ENCODE peak calls at places on chromosomes 2 and 18, in seven cellular contexts. One of them, this sample, is unnamed.

GRCh38 chr2:6459138-6459537 is 406.6 kb downstream of the CMPK2 start:
- DNase-seq in renal cortical epithelial cell: no peak
- DNase-seq in GM18507: no peak
- DNase-seq in OCI-LY7: no peak
- DNase-seq in psoas muscle: no peak
- DNase-seq in CD8-positive, alpha-beta memory T cell: no peak
- DNase-seq in tibial nerve: no peak
- DNase-seq in this sample: no peak

GRCh38 chr2:100376836-100377235 is 40.6 kb downstream of the CHST10 start:
- DNase-seq in renal cortical epithelial cell: no peak
- DNase-seq in tibial nerve: no peak
- DNase-seq in OCI-LY7: no peak
- DNase-seq in psoas muscle: no peak
- DNase-seq in CD8-positive, alpha-beta memory T cell: no peak
- DNase-seq in GM18507: no peak
- DNase-seq in this sample: no peak

GRCh38 chr2:141557329-141558098 is 573.3 kb downstream of the LRP1B start:
- DNase-seq in psoas muscle: no peak
- DNase-seq in OCI-LY7: no peak
- DNase-seq in CD8-positive, alpha-beta memory T cell: no peak
- DNase-seq in GM18507: no peak
- DNase-seq in tibial nerve: no peak
- DNase-seq in renal cortical epithelial cell: peak
- DNase-seq in this sample: no peak

GRCh38 chr2:27866237-27866636 is 23.9 kb downstream of the RBKS start:
- DNase-seq in GM18507: no peak
- DNase-seq in renal cortical epithelial cell: no peak
- DNase-seq in OCI-LY7: no peak
- DNase-seq in tibial nerve: no peak
- DNase-seq in CD8-positive, alpha-beta memory T cell: no peak
- DNase-seq in psoas muscle: no peak
- DNase-seq in this sample: no peak

GRCh38 chr2:62467100-62467474 is 38.9 kb downstream of the TMEM17 start:
- DNase-seq in tibial nerve: no peak
- DNase-seq in GM18507: no peak
- DNase-seq in CD8-positive, alpha-beta memory T cell: no peak
- DNase-seq in OCI-LY7: no peak
- DNase-seq in renal cortical epithelial cell: no peak
- DNase-seq in psoas muscle: no peak
- DNase-seq in this sample: no peak

GRCh38 chr18:30763913-30764350 is 278.6 kb downstream of the DSC3 start:
- DNase-seq in OCI-LY7: no peak
- DNase-seq in CD8-positive, alpha-beta memory T cell: no peak
- DNase-seq in tibial nerve: no peak
- DNase-seq in psoas muscle: no peak
- DNase-seq in GM18507: no peak
- DNase-seq in renal cortical epithelial cell: no peak
- DNase-seq in this sample: no peak

GRCh38 chr2:197804758-197805597 is 585 bp downstream of the PLCL1 start:
- DNase-seq in CD8-positive, alpha-beta memory T cell: peak
- DNase-seq in OCI-LY7: peak
- DNase-seq in GM18507: no peak
- DNase-seq in renal cortical epithelial cell: no peak
- DNase-seq in tibial nerve: peak
- DNase-seq in psoas muscle: peak
- DNase-seq in this sample: no peak

GRCh38 chr2:42793314-42794270 is 1.2 kb upstream of the HAAO start:
- DNase-seq in psoas muscle: no peak
- DNase-seq in tibial nerve: peak
- DNase-seq in GM18507: no peak
- DNase-seq in OCI-LY7: no peak
- DNase-seq in renal cortical epithelial cell: no peak
- DNase-seq in CD8-positive, alpha-beta memory T cell: no peak
- DNase-seq in this sample: no peak

GRCh38 chr2:231138699-231139098 is 13.9 kb upstream of the HTR2B start:
- DNase-seq in tibial nerve: no peak
- DNase-seq in psoas muscle: no peak
- DNase-seq in OCI-LY7: no peak
- DNase-seq in CD8-positive, alpha-beta memory T cell: no peak
- DNase-seq in renal cortical epithelial cell: no peak
- DNase-seq in GM18507: no peak
- DNase-seq in this sample: no peak

GRCh38 chr2:26530696-26531095 is 52.8 kb upstream of the OTOF start:
- DNase-seq in GM18507: no peak
- DNase-seq in tibial nerve: no peak
- DNase-seq in OCI-LY7: no peak
- DNase-seq in psoas muscle: no peak
- DNase-seq in CD8-positive, alpha-beta memory T cell: no peak
- DNase-seq in renal cortical epithelial cell: no peak
- DNase-seq in this sample: peak

GRCh38 chr2:11777066-11777782 is 30.8 kb downstream of the LPIN1 start:
- DNase-seq in renal cortical epithelial cell: no peak
- DNase-seq in OCI-LY7: no peak
- DNase-seq in GM18507: no peak
- DNase-seq in psoas muscle: peak
- DNase-seq in CD8-positive, alpha-beta memory T cell: no peak
- DNase-seq in tibial nerve: peak
- DNase-seq in this sample: no peak

GRCh38 chr2:207107551-207107950 is 58.2 kb downstream of the KLF7 start:
- DNase-seq in CD8-positive, alpha-beta memory T cell: no peak
- DNase-seq in tibial nerve: no peak
- DNase-seq in GM18507: no peak
- DNase-seq in renal cortical epithelial cell: no peak
- DNase-seq in psoas muscle: no peak
- DNase-seq in OCI-LY7: no peak
- DNase-seq in this sample: no peak

GRCh38 chr2:64607381-64607780 is 46.3 kb downstream of the SERTAD2 start:
- DNase-seq in renal cortical epithelial cell: no peak
- DNase-seq in psoas muscle: no peak
- DNase-seq in tibial nerve: no peak
- DNase-seq in GM18507: no peak
- DNase-seq in CD8-positive, alpha-beta memory T cell: no peak
- DNase-seq in OCI-LY7: no peak
- DNase-seq in this sample: no peak